ENCODE peak calls at places on chromosomes 13 and 19, in seven cellular contexts. J is mesendoderm, F is kidney epithelial cell, U is fibroblast of villous mesenchyme, T is mammary epithelial cell, O is fibroblast of lung, M is adipocyte. W is an unnamed sample.

GRCh38 chr13:41418027-41418426 is 39.3 kb upstream of the RGCC start:
- DNase-seq in J (no peak), M (peak; percentile 47), F (no peak), O (peak; percentile 89), U (peak; percentile 94), T (no peak), W (peak; percentile 45)

GRCh38 chr19:40754611-40755247 is 3.7 kb downstream of the SNRPA start:
- DNase-seq in M (no peak), F (no peak), O (no peak), U (peak; percentile 65), T (no peak), J (no peak), W (no peak)

GRCh38 chr19:10915511-10916091 is 12.8 kb downstream of the YIPF2 start:
- DNase-seq in U (peak; percentile 95), O (peak; percentile 89), F (peak; percentile 41), T (peak; percentile 75), J (no peak), M (peak; percentile 82), W (peak; percentile 66)

GRCh38 chr13:89609318-89609717 is 1738.2 kb upstream of the MIR17HG start:
- DNase-seq in J (no peak), F (no peak), M (no peak), T (no peak), O (no peak), U (no peak), W (no peak)

GRCh38 chr19:13835791-13836723 is 40.8 kb downstream of the ZSWIM4 start:
- DNase-seq in U (no peak), J (no peak), O (no peak), T (no peak), F (no peak), M (no peak), W (no peak)

GRCh38 chr19:14146789-14147216 is 10.4 kb upstream of the ASF1B start:
- DNase-seq in M (peak; percentile 86), F (peak; percentile 53), J (no peak), U (peak; percentile 82), T (peak; percentile 75), O (peak; percentile 53), W (peak; percentile 94)

GRCh38 chr19:42497492-42498226 is 30.6 kb downstream of the CEACAM1 start:
- DNase-seq in O (no peak), F (no peak), M (no peak), T (no peak), J (no peak), U (no peak), W (no peak)

GRCh38 chr19:53553159-53553558 is 15.2 kb downstream of the ZNF331 start:
- DNase-seq in F (no peak), J (no peak), O (no peak), U (no peak), T (no peak), M (no peak), W (no peak)

GRCh38 chr13:44474122-44474910 is 100.7 kb downstream of the SERP2 start:
- DNase-seq in J (peak; percentile 76), O (peak; percentile 29), T (no peak), M (peak; percentile 47), U (no peak), F (no peak), W (peak; percentile 17)

GRCh38 chr13:54366728-54367127 is 1338.1 kb downstream of the OLFM4 start:
- DNase-seq in J (no peak), M (no peak), T (no peak), F (no peak), O (no peak), U (no peak), W (no peak)

GRCh38 chr13:76019421-76020044 is 383.4 kb downstream of the LMO7 start:
- DNase-seq in O (no peak), T (no peak), F (no peak), U (peak; percentile 12), J (peak; percentile 83), M (no peak), W (no peak)

GRCh38 chr13:34343413-34343812 is 525.5 kb downstream of the RFC3 start:
- DNase-seq in J (no peak), T (no peak), M (no peak), O (no peak), U (no peak), F (no peak), W (peak; percentile 51)

GRCh38 chr19:590750-591098 is 1.0 kb downstream of the HCN2 start:
- DNase-seq in F (no peak), U (no peak), M (no peak), O (no peak), J (no peak), T (no peak), W (no peak)

GRCh38 chr19:589693-590395 is at the start of gene HCN2:
- DNase-seq in M (peak; percentile 53), F (no peak), T (no peak), U (no peak), J (no peak), O (no peak), W (no peak)

GRCh38 chr19:588093-588742 is 1.5 kb upstream of the HCN2 start:
- DNase-seq in M (peak; percentile 93), J (peak; percentile 90), F (no peak), U (peak; percentile 86), T (peak; percentile 75), O (peak; percentile 77), W (peak; percentile 74)

GRCh38 chr19:590396-590745 is 690 bp downstream of the HCN2 start:
- DNase-seq in F (no peak), T (peak; percentile 25), J (no peak), U (peak; percentile 23), O (peak; percentile 30), M (peak; percentile 58), W (peak; percentile 42)

DNA sequence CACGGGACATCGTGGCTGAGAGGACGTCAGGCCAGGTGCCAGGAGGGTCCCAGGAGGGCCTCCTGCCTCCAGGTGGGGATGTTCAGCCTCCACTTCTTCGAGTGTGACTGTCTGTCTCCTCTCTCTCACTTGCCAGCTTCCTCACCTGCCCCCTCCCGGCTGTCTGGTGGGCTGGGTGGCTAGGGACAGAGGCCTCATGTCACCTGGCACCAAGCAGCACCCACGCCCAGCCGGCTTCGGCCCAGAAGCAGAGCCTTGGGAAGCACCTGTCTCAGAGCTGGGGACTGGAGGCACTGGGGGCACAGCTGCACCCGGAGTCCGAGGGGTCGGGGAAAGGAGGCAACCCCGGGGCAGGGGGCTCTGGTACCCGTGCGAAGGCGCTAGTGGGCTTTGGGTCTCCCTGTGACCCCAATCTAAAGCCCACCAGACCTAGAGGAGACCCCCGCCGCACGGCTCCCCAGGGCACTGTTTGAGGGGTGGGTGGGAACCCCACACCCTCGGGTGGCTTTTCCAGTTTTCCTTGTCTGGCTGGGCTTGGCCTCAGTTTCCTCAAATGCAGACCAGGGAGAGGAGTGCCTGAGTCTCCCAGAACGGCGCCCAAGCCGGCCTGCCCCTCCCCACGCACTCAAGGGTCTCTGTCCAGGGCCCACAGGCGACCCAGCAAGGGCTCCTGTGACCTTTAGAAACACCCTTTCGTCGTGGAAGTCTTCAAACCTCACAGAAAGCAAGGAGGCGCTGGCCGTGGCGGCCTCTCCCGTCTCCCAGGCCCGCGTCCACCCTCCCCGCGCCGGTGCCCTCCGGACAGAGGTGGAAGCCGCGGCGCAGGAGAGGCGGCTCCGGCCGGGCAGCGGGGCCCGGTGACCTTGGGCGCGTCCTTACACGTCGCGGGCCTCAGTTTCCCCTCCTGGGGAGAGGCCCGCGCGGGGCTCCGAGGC is 656 bp upstream of the HCN2 start:
- DNase-seq in U (no peak), F (no peak), O (no peak), J (no peak), T (no peak), M (peak; percentile 34), W (no peak)
- H3K4me3 ChIP-seq in U (no peak overlapping the region), F (no peak overlapping the region), O (peak overlapping the region; percentile 25), J (no peak overlapping the region), T (no peak overlapping the region), M (no peak overlapping the region), W (no peak overlapping the region)

DNA sequence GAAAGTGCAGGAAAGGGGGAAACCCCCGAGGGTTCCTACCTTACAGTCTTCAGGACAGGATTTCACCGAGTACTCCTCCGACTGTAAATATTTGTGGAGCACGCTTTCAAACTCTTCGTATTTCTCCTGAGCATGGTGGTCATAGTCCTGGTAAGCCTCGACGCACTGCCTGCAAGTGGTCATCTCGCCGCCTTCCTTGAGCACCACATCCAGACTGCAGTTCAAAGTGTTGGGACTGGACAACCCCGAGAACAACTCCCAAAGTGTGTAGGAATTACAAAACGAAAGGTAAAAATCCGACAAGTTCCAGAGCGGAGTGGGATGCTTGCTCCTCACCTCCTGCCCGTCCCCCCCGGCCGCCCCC is 349.7 kb downstream of the LIG4 start:
- DNase-seq in F (no peak), U (peak; percentile 30), J (no peak), M (no peak), T (no peak), O (peak; percentile 35), W (peak; percentile 18)
- H3K4me3 ChIP-seq in F (peak overlapping the region; percentile 84), U (peak overlapping the region; percentile 59), J (peak overlapping the region; percentile 1), M (peak overlapping the region; percentile 80), T (peak overlapping the region; percentile 0), O (peak overlapping the region; percentile 66), W (peak overlapping the region; percentile 58)

GRCh38 chr19:49064768-49065611 is at the start of gene NTF4:
- DNase-seq in O (no peak), M (peak; percentile 42), J (peak; percentile 76), U (peak; percentile 30), T (peak; percentile 51), F (no peak), W (peak; percentile 21)
- H3K4me3 ChIP-seq in O (no peak within 1 kb of the TSS), M (no peak within 1 kb of the TSS), J (no peak within 1 kb of the TSS), U (peak within 1 kb of the TSS; percentile 27), T (peak within 1 kb of the TSS; percentile 55), F (peak within 1 kb of the TSS; percentile 11), W (no peak within 1 kb of the TSS)

DNA sequence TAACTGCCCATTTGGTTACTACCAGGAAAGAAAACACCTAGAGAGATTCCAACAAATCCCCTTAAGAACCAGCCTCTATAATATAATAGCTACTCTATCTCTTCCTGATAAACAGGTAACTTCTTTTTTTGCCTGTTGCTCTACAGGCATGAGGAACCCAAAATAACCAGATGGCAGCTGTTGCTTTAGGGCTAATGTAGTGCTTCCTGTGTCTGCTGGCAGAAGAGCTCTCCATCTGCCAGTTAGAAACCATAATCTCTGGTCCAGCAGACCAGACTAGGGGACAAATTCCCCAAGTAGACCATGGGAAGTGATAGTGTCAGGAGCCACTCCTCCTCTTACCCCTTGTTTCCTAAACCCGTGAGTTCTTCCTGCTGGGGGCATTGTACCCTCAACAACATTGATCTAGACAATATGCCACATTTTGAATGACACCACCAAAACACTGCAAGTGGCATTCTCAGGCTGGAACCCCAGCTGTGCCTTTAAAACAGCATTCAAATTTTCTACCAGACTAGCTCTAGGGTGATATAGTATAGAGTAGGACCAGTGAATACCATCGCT is 135.9 kb downstream of the DLEU7 start:
- DNase-seq in T (no peak), M (no peak), O (no peak), J (no peak), F (no peak), U (no peak), W (no peak)
- H3K4me3 ChIP-seq in T (no peak overlapping the region), M (no peak overlapping the region), O (no peak overlapping the region), J (no peak overlapping the region), F (no peak overlapping the region), U (no peak overlapping the region), W (no peak overlapping the region)